ENCODE peak calls at places on chromosome 2, in nine cellular contexts. I is MM.1S; T is Peyer's patch; N is gastrocnemius medialis; O is GM12864; U is lower lobe of right lung; H is CD4-positive, alpha-beta T cell; L is fibroblast of mammary gland; M is GM12865. V is an unnamed sample.

GRCh38 chr2:26724004-26724750 is 31.7 kb downstream of the KCNK3 start:
- DNase-seq in I (no peak), T (no peak), N (peak; percentile 93), O (no peak), U (peak; percentile 68), H (no peak), L (peak; percentile 92), M (no peak), V (no peak)

GRCh38 chr2:221961561-221961960 is 337.2 kb downstream of the PAX3 start:
- DNase-seq in I (no peak), T (no peak), N (no peak), O (no peak), U (no peak), H (no peak), L (no peak), M (no peak), V (no peak)

GRCh38 chr2:231687133-231687852 is 21.0 kb upstream of the PTMA start:
- DNase-seq in I (peak; percentile 40), T (peak; percentile 73), N (peak; percentile 62), O (no peak), U (peak; percentile 82), H (peak; percentile 69), L (peak; percentile 46), M (peak; percentile 71), V (peak; percentile 95)

GRCh38 chr2:41836944-41837343 is 210.9 kb upstream of the PKDCC start:
- DNase-seq in I (peak; percentile 52), T (no peak), N (no peak), O (no peak), U (no peak), H (peak; percentile 2), L (peak; percentile 61), M (peak; percentile 39), V (peak; percentile 67)

GRCh38 chr2:8679827-8680731 is 1.8 kb upstream of the ID2 start:
- DNase-seq in I (no peak), T (peak; percentile 86), N (no peak), O (no peak), U (peak; percentile 75), H (no peak), L (peak; percentile 70), M (peak; percentile 31), V (no peak)

GRCh38 chr2:231134910-231135650 is 10.2 kb upstream of the HTR2B start:
- DNase-seq in I (no peak), T (no peak), N (no peak), O (no peak), U (no peak), H (no peak), L (no peak), M (no peak), V (peak; percentile 46)

GRCh38 chr2:23359631-23360567 is 25.1 kb upstream of the KLHL29 start:
- DNase-seq in I (no peak), T (no peak), N (no peak), O (no peak), U (no peak), H (no peak), L (no peak), M (no peak), V (no peak)

GRCh38 chr2:172109670-172110421 is 7.1 kb upstream of the DLX2 start:
- DNase-seq in I (no peak), T (peak; percentile 49), N (no peak), O (no peak), U (no peak), H (no peak), L (no peak), M (no peak), V (no peak)

GRCh38 chr2:3127279-3127690 is 250.3 kb downstream of the EIPR1 start:
- DNase-seq in I (no peak), T (no peak), N (no peak), O (no peak), U (no peak), H (no peak), L (no peak), M (no peak), V (no peak)

GRCh38 chr2:147172493-147173185 is 672.2 kb upstream of the ACVR2A start:
- DNase-seq in I (no peak), T (no peak), N (no peak), O (no peak), U (no peak), H (no peak), L (peak; percentile 6), M (no peak), V (no peak)

GRCh38 chr2:150729495-150729955 is 242.1 kb upstream of the RND3 start:
- DNase-seq in I (no peak), T (no peak), N (no peak), O (no peak), U (no peak), H (no peak), L (peak; percentile 45), M (peak; percentile 21), V (no peak)

GRCh38 chr2:176093145-176093888 is 796 bp downstream of the HOXD13 start:
- DNase-seq in I (no peak), T (peak; percentile 53), N (no peak), O (no peak), U (no peak), H (no peak), L (no peak), M (no peak), V (peak; percentile 87)

GRCh38 chr2:164981217-164981990 is 26.1 kb upstream of the SLC38A11 start:
- DNase-seq in I (no peak), T (no peak), N (no peak), O (no peak), U (no peak), H (no peak), L (peak; percentile 50), M (no peak), V (no peak)

GRCh38 chr2:36530983-36531354 is 67.0 kb downstream of the FEZ2 start:
- DNase-seq in I (no peak), T (no peak), N (no peak), O (no peak), U (no peak), H (no peak), L (peak; percentile 88), M (peak; percentile 23), V (peak; percentile 94)
- TF ChIP-seq CTCF in I (no peak), T (no peak), N (no peak), O (peak; percentile 8), U (no peak), H (no peak), L (peak; percentile 35), M (no peak), V (peak; percentile 33)

GRCh38 chr2:225581135-225581534 is 181.6 kb downstream of the NYAP2 start:
- DNase-seq in I (no peak), T (no peak), N (no peak), O (no peak), U (no peak), H (no peak), L (no peak), M (no peak), V (no peak)

GRCh38 chr2:225581906-225582305 is 182.4 kb downstream of the NYAP2 start:
- DNase-seq in I (no peak), T (no peak), N (no peak), O (no peak), U (no peak), H (no peak), L (no peak), M (no peak), V (no peak)

GRCh38 chr2:225582355-225583116 is 183.0 kb downstream of the NYAP2 start:
- DNase-seq in I (no peak), T (no peak), N (no peak), O (no peak), U (peak; percentile 46), H (no peak), L (no peak), M (no peak), V (no peak)

GRCh38 chr2:225584821-225585220 is 185.3 kb downstream of the NYAP2 start:
- DNase-seq in I (no peak), T (no peak), N (no peak), O (no peak), U (no peak), H (no peak), L (no peak), M (no peak), V (peak; percentile 22)
- TF ChIP-seq CTCF in I (no peak), T (no peak), N (no peak), O (no peak), U (no peak), H (no peak), L (no peak), M (no peak), V (no peak)

DNA sequence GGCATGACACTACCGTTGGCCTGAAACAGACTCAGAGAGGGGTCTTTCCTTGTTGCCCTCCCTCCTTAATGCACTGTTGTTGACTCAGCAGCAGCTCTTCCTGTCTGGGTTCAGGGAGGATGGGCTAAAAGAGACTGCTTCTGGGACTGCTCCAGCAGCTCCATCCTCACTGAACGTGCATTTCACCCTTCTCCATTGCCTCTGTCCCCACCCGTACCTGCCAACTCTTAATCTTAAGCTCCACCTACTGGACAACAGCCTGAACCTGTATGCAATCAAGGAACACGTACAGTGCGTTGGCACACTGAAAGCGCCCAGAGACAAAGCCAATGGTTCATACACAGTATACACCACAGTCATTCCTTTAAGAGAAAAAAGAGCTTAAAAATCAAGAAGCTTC is 230.8 kb upstream of the RAB6C start:
- DNase-seq in I (peak; percentile 23), T (no peak), N (no peak), O (no peak), U (no peak), H (no peak), L (no peak), M (no peak), V (peak; percentile 34)
- TF ChIP-seq CTCF in I (peak; percentile 15), T (no peak), N (no peak), O (no peak), U (no peak), H (no peak), L (no peak), M (no peak), V (peak; percentile 24)

DNA sequence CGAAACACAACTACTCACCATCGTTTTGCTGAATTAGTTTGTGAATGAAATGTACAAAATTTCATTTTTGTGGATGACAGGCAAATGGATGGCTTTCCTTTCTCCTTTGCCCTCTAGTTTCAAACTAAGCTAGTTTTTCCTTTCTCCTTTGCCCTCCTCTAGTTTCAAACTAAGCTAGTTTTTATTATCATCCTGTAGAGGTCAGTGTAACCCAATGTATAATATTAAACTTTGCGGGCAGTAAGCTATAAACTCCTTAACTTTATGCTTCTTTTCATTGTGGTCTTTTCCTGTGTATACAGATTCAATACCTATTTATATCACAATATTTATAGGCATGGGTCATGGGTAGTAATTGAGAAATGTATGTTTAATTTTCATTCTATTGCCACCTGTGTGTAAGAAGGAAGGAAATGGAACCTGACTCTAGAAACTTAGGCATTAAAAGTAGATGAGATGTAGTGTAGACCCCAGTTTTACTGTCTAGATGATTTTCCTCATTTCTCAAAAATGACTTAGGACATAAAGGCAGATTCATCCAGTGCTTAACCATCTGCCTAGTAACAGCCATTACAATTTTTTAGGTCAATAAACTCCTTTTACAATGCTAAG is 58.1 kb downstream of the MAP3K19 start:
- DNase-seq in I (peak; percentile 49), T (no peak), N (no peak), O (no peak), U (no peak), H (no peak), L (peak; percentile 47), M (peak; percentile 9), V (peak; percentile 59)
- TF ChIP-seq CTCF in I (peak; percentile 54), T (peak; percentile 23), N (no peak), O (peak; percentile 31), U (peak; percentile 38), H (peak; percentile 46), L (peak; percentile 40), M (peak; percentile 8), V (peak; percentile 5)